ENCODE peak calls at places on chromosomes 1 and 21, in six cellular contexts. V is NB4, C is A549, U is K562, J is endothelial cell of umbilical vein, F is GM12878. S is an unnamed sample.

GRCh38 chr1:52127181-52128175 is 14.4 kb upstream of the ZFYVE9 start:
- DNase-seq in V (peak), C (peak), U (peak), J (peak), F (no peak), S (peak)

GRCh38 chr21:35711661-35712060 is 348.7 kb downstream of the SETD4 start:
- DNase-seq in V (no peak), C (no peak), U (no peak), J (no peak), F (no peak), S (no peak)

GRCh38 chr1:104028670-104029069 is 279.0 kb downstream of the AMY1C start:
- DNase-seq in V (no peak), C (no peak), U (no peak), J (no peak), F (no peak), S (no peak)

GRCh38 chr1:225870883-225871282 is 11.3 kb downstream of the TMEM63A start:
- DNase-seq in V (no peak), C (no peak), U (no peak), J (no peak), F (no peak), S (no peak)

GRCh38 chr1:94522304-94522703 is 19.3 kb downstream of the F3 start:
- DNase-seq in V (peak), C (peak), U (no peak), J (peak), F (no peak), S (no peak)

GRCh38 chr1:174797398-174797797 is 202.3 kb upstream of the CACYBP start:
- DNase-seq in V (no peak), C (no peak), U (no peak), J (no peak), F (no peak), S (no peak)

GRCh38 chr1:49686107-49686506 is 337.6 kb downstream of the AGBL4 start:
- DNase-seq in V (no peak), C (no peak), U (no peak), J (no peak), F (no peak), S (no peak)

GRCh38 chr1:110328274-110328673 is 10.9 kb upstream of the RBM15 start:
- DNase-seq in V (no peak), C (no peak), U (peak), J (no peak), F (no peak), S (no peak)

GRCh38 chr1:86231076-86231475 is 74.5 kb upstream of the COL24A1 start:
- DNase-seq in V (no peak), C (no peak), U (no peak), J (no peak), F (no peak), S (no peak)

GRCh38 chr1:204123376-204123775 is 28.5 kb downstream of the ETNK2 start:
- DNase-seq in V (peak), C (no peak), U (peak), J (peak), F (no peak), S (no peak)

GRCh38 chr1:111733183-111733995 is 5.8 kb downstream of the INKA2 start:
- DNase-seq in V (peak), C (peak), U (no peak), J (peak), F (no peak), S (peak)

GRCh38 chr1:206002833-206003532 is at the start of gene RAB7B:
- DNase-seq in V (no peak), C (no peak), U (no peak), J (no peak), F (no peak), S (no peak)

GRCh38 chr1:237042467-237042891 is 495 bp downstream of the RYR2 start:
- DNase-seq in V (no peak), C (no peak), U (no peak), J (no peak), F (no peak), S (no peak)

GRCh38 chr1:15148004-15148403 is 5.5 kb upstream of the TMEM51 start:
- DNase-seq in V (no peak), C (no peak), U (no peak), J (no peak), F (no peak), S (no peak)

GRCh38 chr1:73980324-73981040 is 217.5 kb downstream of the LRRIQ3 start:
- DNase-seq in V (no peak), C (peak), U (no peak), J (no peak), F (no peak), S (peak)

GRCh38 chr1:99557556-99558256 is 88.2 kb upstream of the PALMD start:
- DNase-seq in V (peak), C (no peak), U (no peak), J (peak), F (no peak), S (no peak)

GRCh38 chr1:34164510-34165381 is at the start of gene CSMD2:
- DNase-seq in V (no peak), C (peak), U (no peak), J (peak), F (no peak), S (no peak)

GRCh38 chr1:222867316-222867715 is 52.5 kb downstream of the DISP1 start:
- DNase-seq in V (no peak), C (no peak), U (no peak), J (no peak), F (no peak), S (no peak)

GRCh38 chr1:205792481-205792881 is 17.2 kb upstream of the RAB29 start:
- DNase-seq in V (no peak), C (no peak), U (no peak), J (no peak), F (no peak), S (no peak)

GRCh38 chr21:18832950-18833349 is 429.4 kb upstream of the TMPRSS15 start:
- DNase-seq in V (no peak), C (peak), U (no peak), J (peak), F (no peak), S (no peak)

GRCh38 chr1:18926315-18927081 is 24.1 kb upstream of the ALDH4A1 start:
- DNase-seq in V (peak), C (peak), U (peak), J (peak), F (peak), S (no peak)

GRCh38 chr1:234214129-234214910 is 158.9 kb upstream of the COA6 start:
- DNase-seq in V (no peak), C (no peak), U (no peak), J (no peak), F (no peak), S (no peak)

GRCh38 chr1:183029591-183030000 is 6.4 kb downstream of the LAMC1 start:
- DNase-seq in V (no peak), C (no peak), U (no peak), J (no peak), F (no peak), S (peak)

GRCh38 chr21:28991861-28992525 is 684 bp downstream of the LTN1 start:
- DNase-seq in V (peak), C (no peak), U (peak), J (no peak), F (no peak), S (peak)

GRCh38 chr1:115400426-115400825 is 62.4 kb upstream of the NGF start:
- DNase-seq in V (no peak), C (no peak), U (no peak), J (no peak), F (no peak), S (no peak)

GRCh38 chr1:225554216-225554812 is 98.6 kb downstream of the ENAH start:
- DNase-seq in V (peak), C (peak), U (peak), J (peak), F (no peak), S (peak)

GRCh38 chr1:229156819-229157218 is 114.1 kb upstream of the RAB4A start:
- DNase-seq in V (peak), C (peak), U (peak), J (no peak), F (no peak), S (peak)

GRCh38 chr1:183349201-183349711 is 68.9 kb downstream of the NMNAT2 start:
- DNase-seq in V (no peak), C (no peak), U (no peak), J (no peak), F (no peak), S (no peak)

GRCh38 chr1:182235952-182236650 is 155.5 kb downstream of the GLUL start:
- DNase-seq in V (peak), C (no peak), U (peak), J (no peak), F (no peak), S (no peak)

GRCh38 chr1:227213426-227213825 is 104.9 kb downstream of the CDC42BPA start:
- DNase-seq in V (no peak), C (no peak), U (no peak), J (peak), F (no peak), S (no peak)

GRCh38 chr1:16145030-16145987 is 10.6 kb downstream of the EPHA2 start:
- DNase-seq in V (no peak), C (peak), U (no peak), J (peak), F (no peak), S (peak)

GRCh38 chr1:167273027-167273800 is 52.5 kb downstream of the POU2F1 start:
- DNase-seq in V (peak), C (no peak), U (no peak), J (no peak), F (no peak), S (no peak)

GRCh38 chr1:27551170-27551952 is 52.6 kb downstream of the AHDC1 start:
- DNase-seq in V (no peak), C (no peak), U (no peak), J (no peak), F (no peak), S (no peak)

GRCh38 chr1:61968869-61969268 is 225.8 kb upstream of the L1TD1 start:
- DNase-seq in V (no peak), C (no peak), U (no peak), J (no peak), F (no peak), S (no peak)

GRCh38 chr1:233654667-233655432 is 40.9 kb downstream of the KCNK1 start:
- DNase-seq in V (no peak), C (peak), U (no peak), J (no peak), F (no peak), S (no peak)

GRCh38 chr1:58409826-58410225 is 136.7 kb downstream of the OMA1 start:
- DNase-seq in V (no peak), C (no peak), U (no peak), J (no peak), F (no peak), S (no peak)

GRCh38 chr1:63917571-63918394 is 144.0 kb downstream of the ROR1 start:
- DNase-seq in V (peak), C (peak), U (peak), J (no peak), F (no peak), S (peak)

GRCh38 chr1:54577612-54578011 is 29.6 kb downstream of the ACOT11 start:
- DNase-seq in V (no peak), C (no peak), U (no peak), J (peak), F (no peak), S (peak)
- TF ChIP-seq MYC in V (no peak), C (no peak), U (no peak), J (no peak), F (no peak), S (no peak)

GRCh38 chr1:148315081-148315811 is 163.2 kb upstream of the NBPF11 start:
- DNase-seq in V (no peak), C (no peak), U (no peak), J (no peak), F (peak), S (no peak)
- TF ChIP-seq MYC in V (no peak), C (no peak), U (no peak), J (no peak), F (no peak), S (no peak)

GRCh38 chr1:6101826-6102225 is 56.1 kb downstream of the KCNAB2 start:
- DNase-seq in V (no peak), C (no peak), U (no peak), J (no peak), F (no peak), S (no peak)

GRCh38 chr1:6102227-6102845 is 56.6 kb downstream of the KCNAB2 start:
- DNase-seq in V (no peak), C (no peak), U (no peak), J (no peak), F (no peak), S (no peak)

GRCh38 chr1:6099297-6099696 is 53.6 kb downstream of the KCNAB2 start:
- DNase-seq in V (no peak), C (no peak), U (no peak), J (no peak), F (no peak), S (no peak)

GRCh38 chr1:6099787-6100765 is 54.4 kb downstream of the KCNAB2 start:
- DNase-seq in V (peak), C (peak), U (no peak), J (no peak), F (no peak), S (no peak)

GRCh38 chr1:6100801-6101783 is 55.4 kb downstream of the KCNAB2 start:
- DNase-seq in V (peak), C (no peak), U (no peak), J (no peak), F (no peak), S (no peak)
- TF ChIP-seq MYC in V (no peak), C (no peak), U (no peak), J (no peak), F (no peak), S (no peak)

DNA sequence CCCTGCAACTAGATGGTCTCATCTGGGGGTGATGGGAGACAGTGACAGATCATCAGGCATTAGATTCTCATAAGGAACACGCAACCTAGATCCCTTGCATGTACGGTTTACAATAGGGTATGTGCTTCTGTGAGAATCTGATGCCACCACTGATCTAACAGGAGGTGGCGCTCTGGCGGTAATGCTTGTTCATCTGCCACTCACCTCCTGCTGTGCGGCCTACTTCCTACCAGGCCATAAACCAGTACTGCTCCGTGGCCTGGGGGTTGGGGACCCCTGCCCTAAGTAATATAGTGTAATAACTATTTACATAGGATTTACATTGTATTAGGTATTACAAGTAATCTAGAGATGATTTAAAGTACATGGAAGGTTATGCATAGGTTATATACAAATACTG is 134.9 kb downstream of the CLEC20A start:
- DNase-seq in V (peak), C (peak), U (no peak), J (no peak), F (no peak), S (peak)
- TF ChIP-seq MYC in V (no peak), C (no peak), U (no peak), J (no peak), F (no peak), S (no peak)

DNA sequence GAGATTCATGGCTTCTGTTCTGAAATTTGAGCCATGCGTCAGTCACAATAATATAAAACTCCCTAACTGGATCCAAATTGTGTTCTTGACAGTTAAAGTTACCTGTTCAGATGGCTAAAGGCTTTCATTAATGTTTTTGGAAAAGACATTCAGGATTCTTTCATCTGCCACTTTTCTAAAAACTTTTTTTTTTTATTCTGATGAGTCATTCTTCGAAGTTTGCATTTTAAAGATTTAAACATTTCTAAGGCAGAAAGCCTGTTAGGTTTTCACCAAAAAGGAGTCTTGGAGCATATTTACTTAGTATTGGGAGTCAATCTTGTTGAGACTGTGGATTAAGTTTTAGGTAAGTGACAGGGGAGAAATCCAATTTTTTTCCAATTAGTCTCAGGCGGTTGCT is 18.9 kb upstream of the SDC3 start:
- DNase-seq in V (no peak), C (no peak), U (no peak), J (no peak), F (no peak), S (no peak)
- TF ChIP-seq MYC in V (no peak), C (no peak), U (no peak), J (no peak), F (no peak), S (no peak)

DNA sequence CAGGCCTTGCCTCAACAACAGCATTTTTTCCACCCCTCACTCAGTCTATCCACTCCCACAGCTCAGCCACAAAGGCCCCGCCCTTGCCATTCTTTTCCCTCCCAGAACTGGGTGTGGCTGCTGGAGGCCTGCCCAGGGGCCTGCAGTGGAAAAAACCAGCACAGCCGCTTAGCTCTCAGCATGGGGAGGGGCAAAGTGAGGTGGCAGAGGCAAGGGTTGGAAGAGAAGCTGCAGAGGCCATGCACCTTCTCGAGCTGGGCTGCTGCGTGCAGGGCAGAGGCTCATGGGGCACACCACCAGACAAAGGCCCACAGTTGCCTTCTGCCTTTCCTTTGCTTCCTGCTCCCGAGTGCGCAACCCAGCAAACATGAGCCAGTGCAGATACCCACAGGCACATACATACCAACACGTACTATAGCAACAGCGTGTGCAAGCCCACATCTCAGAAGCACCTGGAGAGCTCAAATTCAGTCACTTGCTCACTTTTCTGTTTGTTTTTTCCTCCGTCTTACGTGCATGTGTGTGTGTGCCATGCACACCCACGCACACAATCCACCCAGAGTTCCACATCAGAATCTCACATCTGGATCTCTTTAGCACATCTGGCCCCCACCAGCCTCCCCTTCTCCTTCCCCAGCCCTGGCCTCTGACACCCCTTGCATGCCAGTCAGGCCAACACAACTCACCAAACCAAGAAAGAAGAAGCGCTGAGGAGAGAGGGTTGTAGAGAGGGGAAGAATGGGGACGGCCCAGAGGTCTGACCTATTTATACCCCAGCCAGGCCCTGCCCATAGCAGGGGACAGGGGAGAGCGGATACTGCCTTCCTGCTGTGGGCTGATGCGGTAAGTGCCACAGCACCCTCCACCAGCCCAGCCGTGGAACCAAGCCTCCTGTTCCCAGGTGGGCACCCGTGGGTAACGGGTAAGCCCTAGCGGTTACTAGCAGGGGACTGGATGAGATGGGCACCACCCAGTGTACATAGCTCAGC is at the start of gene S100A4:
- DNase-seq in V (peak), C (peak), U (peak), J (peak), F (peak), S (peak)
- TF ChIP-seq MYC in V (peak), C (no peak), U (peak), J (no peak), F (no peak), S (peak)

GRCh38 chr1:25711555-25712298 is 88.3 kb upstream of the SELENON start:
- DNase-seq in V (peak), C (no peak), U (no peak), J (no peak), F (no peak), S (no peak)
- TF ChIP-seq MYC in V (no peak), C (no peak), U (no peak), J (no peak), F (no peak), S (no peak)

S was measured in HepG2.